ENCODE peak calls at places on chromosomes 12 and 14, in four cellular contexts. V, H, U and B are unnamed samples. For H3K79me2, the result is how much of the 10 kb centered on the place peaks cover.

GRCh38 chr14:91924871-91925726 is 22.4 kb downstream of the FBLN5 start:
- DNase-seq in V (peak), H (no peak), U (no peak), B (no peak)

GRCh38 chr14:51357250-51357649 is 117.2 kb downstream of the TMX1 start:
- DNase-seq in V (peak), H (no peak), U (no peak), B (no peak)

GRCh38 chr12:76449572-76449971 is 101.4 kb upstream of the BBS10 start:
- DNase-seq in V (peak), H (no peak), U (no peak), B (no peak)

GRCh38 chr14:60684203-60684602 is 34.9 kb upstream of the SIX1 start:
- DNase-seq in V (no peak), H (no peak), U (no peak), B (no peak)

GRCh38 chr12:118319627-118320026 is 53.1 kb downstream of the TAOK3 start:
- DNase-seq in V (no peak), H (no peak), U (no peak), B (no peak)

GRCh38 chr12:115584156-115584555 is 693.3 kb downstream of the MED13L start:
- DNase-seq in V (no peak), H (no peak), U (no peak), B (no peak)

GRCh38 chr14:42541535-42542001 is 934.9 kb downstream of the LRFN5 start:
- DNase-seq in V (peak), H (no peak), U (no peak), B (no peak)

GRCh38 chr12:32273063-32273521 is 126.3 kb upstream of the FGD4 start:
- DNase-seq in V (peak), H (no peak), U (no peak), B (peak)

GRCh38 chr14:101086926-101087325 is 183.4 kb upstream of the RTL1 start:
- DNase-seq in V (no peak), H (no peak), U (no peak), B (no peak)

GRCh38 chr14:101454229-101454628 is 107.1 kb upstream of the DIO3 start:
- DNase-seq in V (no peak), H (no peak), U (no peak), B (no peak)

GRCh38 chr12:109715310-109716091 is 1.9 kb downstream of the FAM222A start:
- DNase-seq in V (no peak), H (no peak), U (peak), B (peak)

GRCh38 chr12:601976-602699 is 61.1 kb downstream of the NINJ2 start:
- DNase-seq in V (no peak), H (no peak), U (no peak), B (no peak)

GRCh38 chr12:124509676-124510300 is 57.6 kb downstream of the NCOR2 start:
- DNase-seq in V (peak), H (no peak), U (peak), B (no peak)

GRCh38 chr14:29085546-29085945 is 319.0 kb downstream of the FOXG1 start:
- DNase-seq in V (no peak), H (no peak), U (no peak), B (no peak)

DNA sequence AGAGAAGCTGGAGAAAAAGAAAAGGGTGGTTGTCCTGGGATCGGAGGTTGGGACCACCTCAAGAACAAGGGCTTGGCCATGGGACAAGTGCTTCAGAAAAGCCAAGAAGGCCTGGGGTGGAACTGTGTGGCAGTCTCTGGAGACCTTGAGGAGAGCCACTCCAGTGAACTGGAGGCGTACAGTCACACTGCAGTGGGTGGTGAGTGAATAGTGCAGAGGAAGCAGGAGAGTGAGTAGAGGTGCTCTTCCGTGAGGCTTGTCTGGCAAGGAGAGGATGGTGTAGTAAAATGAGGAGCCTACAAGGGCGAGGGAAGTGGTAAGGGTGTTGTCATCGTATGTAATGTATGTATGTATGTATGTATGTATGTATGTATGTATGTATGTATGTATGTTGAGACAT is 20.9 kb downstream of the RASSF3 start:
- DNase-seq in V (no peak), H (no peak), U (no peak), B (no peak)
- H3K79me2 ChIP-seq in V (half or more), H (half or more), U (half or more), B (half or more)

DNA sequence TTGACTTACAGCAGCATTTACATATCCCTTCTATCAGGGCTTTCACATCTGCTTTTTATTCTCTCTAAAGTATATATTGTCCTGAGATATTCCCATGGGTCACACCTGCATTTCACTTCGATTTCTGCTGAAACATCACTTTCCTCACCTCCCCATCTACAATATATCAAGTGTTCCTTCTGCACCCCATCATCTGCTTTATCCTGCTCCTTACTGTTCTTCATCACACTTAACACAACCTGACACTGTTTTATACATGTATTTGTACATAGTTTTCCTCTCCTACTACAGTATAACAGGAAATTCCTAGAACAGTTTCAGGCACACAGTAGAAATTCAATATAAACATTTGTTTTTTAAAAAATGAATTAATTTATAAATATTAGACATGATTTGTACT is 203.1 kb downstream of the EGLN3 start:
- DNase-seq in V (no peak), H (no peak), U (no peak), B (no peak)
- H3K4me2 ChIP-seq in V (no peak), H (no peak), U (no peak), B (no peak)

GRCh38 chr12:27620121-27620520 is 76.1 kb upstream of the REP15 start:
- DNase-seq in V (no peak), H (no peak), U (no peak), B (no peak)
- H3K79me2 ChIP-seq in V (under half), H (half or more), U (under half), B (under half)

GRCh38 chr14:99181804-99182520 is 90.0 kb downstream of the BCL11B start:
- DNase-seq in V (no peak), H (no peak), U (no peak), B (no peak)
- H3K4me2 ChIP-seq in V (no peak), H (no peak), U (no peak), B (no peak)

DNA sequence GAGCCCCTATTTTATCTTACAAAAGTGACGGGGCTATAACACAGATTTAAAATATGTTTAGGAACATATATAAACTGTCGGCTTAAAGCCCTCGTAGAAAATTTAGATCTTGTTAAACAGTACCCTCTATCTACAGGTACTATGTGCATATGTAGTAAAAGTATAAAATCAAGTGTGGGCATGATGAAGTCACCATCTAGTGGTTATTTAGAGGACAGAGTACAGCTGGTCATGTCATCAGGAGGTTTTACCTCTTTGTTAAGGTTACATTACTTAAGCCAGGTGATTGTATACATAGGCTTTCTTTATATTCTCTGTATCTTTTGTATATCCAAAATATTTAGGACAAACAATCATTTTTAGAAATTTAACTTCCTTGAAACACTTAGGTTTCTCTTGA is 18.2 kb upstream of the TNS2 start:
- DNase-seq in V (no peak), H (no peak), U (no peak), B (no peak)
- H3K79me2 ChIP-seq in V (under half), H (half or more), U (under half), B (under half)

DNA sequence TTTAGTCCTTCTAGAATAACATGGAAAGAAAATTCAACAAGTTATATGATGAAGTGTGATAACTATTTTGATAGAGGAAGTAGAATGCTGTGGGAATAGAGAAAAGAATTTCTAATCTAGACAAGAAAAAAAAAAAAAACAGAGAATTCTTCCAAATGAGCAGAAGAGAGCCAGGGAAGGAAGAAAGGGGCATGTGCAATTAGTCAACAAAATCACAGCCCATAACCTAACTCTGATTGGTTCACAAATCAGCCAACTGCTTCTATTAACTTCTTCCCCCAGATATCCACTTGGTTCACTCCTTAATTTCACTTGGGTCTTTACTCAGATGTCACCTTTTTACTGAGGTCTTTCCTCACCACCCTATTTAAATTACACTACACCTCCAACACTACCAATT is 69.5 kb downstream of the BTG1 start:
- DNase-seq in V (peak), H (no peak), U (no peak), B (no peak)
- H3K4me2 ChIP-seq in V (no peak), H (no peak), U (no peak), B (no peak)

GRCh38 chr14:20458031-20458789 is 3.0 kb downstream of the PIP4P1 start:
- DNase-seq in V (no peak), H (no peak), U (no peak), B (no peak)
- H3K79me2 ChIP-seq in V (half or more), H (half or more), U (half or more), B (under half)

DNA sequence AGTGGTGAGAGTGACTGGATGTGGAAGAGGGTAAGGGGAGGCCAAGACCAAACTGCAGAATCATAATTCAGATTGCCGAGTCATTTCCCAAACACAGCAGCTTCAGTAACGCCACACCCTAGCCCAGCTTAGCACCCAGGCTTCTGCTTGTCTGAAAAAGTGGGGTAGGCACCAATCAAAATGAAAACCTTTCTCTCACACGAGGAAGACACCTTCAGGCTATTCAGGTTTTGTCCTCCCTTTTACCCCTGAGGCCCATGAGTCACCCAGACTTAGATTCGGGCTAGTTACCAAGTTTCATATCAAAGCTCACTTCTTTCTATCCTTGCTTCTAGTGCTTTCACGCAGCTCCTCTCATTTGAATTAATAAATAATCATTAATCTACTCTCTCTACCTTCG is 306.0 kb downstream of the DAD1 start:
- DNase-seq in V (no peak), H (no peak), U (no peak), B (no peak)
- H3K4me2 ChIP-seq in V (no peak), H (peak), U (no peak), B (no peak)

GRCh38 chr12:132711169-132711843 is 664 bp downstream of the PGAM5 start:
- DNase-seq in V (peak), H (no peak), U (no peak), B (no peak)
- H3K79me2 ChIP-seq in V (under half), H (half or more), U (half or more), B (under half)

GRCh38 chr12:50017653-50018052 is 7.6 kb downstream of the RACGAP1 start:
- DNase-seq in V (no peak), H (no peak), U (no peak), B (no peak)
- H3K4me2 ChIP-seq in V (peak), H (no peak), U (no peak), B (no peak)